ENCODE peak calls at places on chromosomes 11 and 22, in four cellular contexts. R is sigmoid colon, L is aorta, O is mucosa of descending colon. Z is an unnamed sample. For H3K4me1 and H3K9me3, the result is how much of the 10 kb centered on the place peaks cover.

GRCh38 chr11:27471588-27472397 is 797 bp downstream of the LGR4 start:
- DNase-seq in R (peak), L (peak), O (peak), Z (peak)

GRCh38 chr11:67117667-67118058 is 1.4 kb upstream of the KDM2A start:
- DNase-seq in R (peak), L (peak), O (peak), Z (no peak)

GRCh38 chr11:127493330-127493729 is 492.8 kb upstream of the KIRREL3 start:
- DNase-seq in R (no peak), L (no peak), O (peak), Z (no peak)

GRCh38 chr11:10908215-10908990 is 50.5 kb upstream of the ZBED5 start:
- DNase-seq in R (no peak), L (no peak), O (no peak), Z (no peak)

GRCh38 chr11:115920087-115920461 is 415.9 kb upstream of the CADM1 start:
- DNase-seq in R (no peak), L (no peak), O (no peak), Z (no peak)

GRCh38 chr22:45859231-45860161 is 117.5 kb downstream of the WNT7B start:
- DNase-seq in R (no peak), L (no peak), O (no peak), Z (no peak)

GRCh38 chr11:72267956-72268617 is 24.1 kb upstream of the PHOX2A start:
- DNase-seq in R (no peak), L (no peak), O (no peak), Z (no peak)

GRCh38 chr11:63608353-63609345 is 5.6 kb downstream of the PLAAT3 start:
- DNase-seq in R (peak), L (no peak), O (no peak), Z (no peak)

GRCh38 chr11:111983187-111983986 is 41.8 kb upstream of the DLAT start:
- DNase-seq in R (no peak), L (no peak), O (peak), Z (peak)

GRCh38 chr11:65471410-65471762 is 27.5 kb upstream of the MALAT1 start:
- DNase-seq in R (peak), L (peak), O (peak), Z (peak)

GRCh38 chr11:83033972-83034672 is 37.6 kb downstream of the RAB30 start:
- DNase-seq in R (peak), L (no peak), O (peak), Z (peak)

GRCh38 chr11:117931331-117931950 is 2.2 kb upstream of the TMPRSS13 start:
- DNase-seq in R (peak), L (peak), O (no peak), Z (no peak)

GRCh38 chr11:129324533-129325175 is 51.0 kb upstream of the BARX2 start:
- DNase-seq in R (no peak), L (no peak), O (peak), Z (peak)

GRCh38 chr11:128713595-128713994 is 19.7 kb downstream of the FLI1 start:
- DNase-seq in R (no peak), L (no peak), O (no peak), Z (no peak)

GRCh38 chr11:10809373-10810199 is 860 bp upstream of the EIF4G2 start:
- DNase-seq in R (peak), L (peak), O (peak), Z (no peak)

GRCh38 chr22:40534379-40535188 is 101.9 kb downstream of the MRTFA start:
- DNase-seq in R (no peak), L (peak), O (no peak), Z (no peak)

GRCh38 chr11:66858186-66858938 is 1.5 kb downstream of the LRFN4 start:
- DNase-seq in R (peak), L (no peak), O (no peak), Z (no peak)

GRCh38 chr22:32325416-32325801 is 32.3 kb upstream of the RFPL3 start:
- DNase-seq in R (no peak), L (peak), O (no peak), Z (no peak)

GRCh38 chr11:128684582-128685382 is 9.1 kb upstream of the FLI1 start:
- DNase-seq in R (no peak), L (no peak), O (no peak), Z (no peak)

GRCh38 chr11:109309153-109309552 is 112.8 kb upstream of the C11orf87 start:
- DNase-seq in R (no peak), L (no peak), O (no peak), Z (no peak)

GRCh38 chr11:69540118-69541000 is 58.9 kb downstream of the LINC01488 start:
- DNase-seq in R (peak), L (peak), O (no peak), Z (no peak)

DNA sequence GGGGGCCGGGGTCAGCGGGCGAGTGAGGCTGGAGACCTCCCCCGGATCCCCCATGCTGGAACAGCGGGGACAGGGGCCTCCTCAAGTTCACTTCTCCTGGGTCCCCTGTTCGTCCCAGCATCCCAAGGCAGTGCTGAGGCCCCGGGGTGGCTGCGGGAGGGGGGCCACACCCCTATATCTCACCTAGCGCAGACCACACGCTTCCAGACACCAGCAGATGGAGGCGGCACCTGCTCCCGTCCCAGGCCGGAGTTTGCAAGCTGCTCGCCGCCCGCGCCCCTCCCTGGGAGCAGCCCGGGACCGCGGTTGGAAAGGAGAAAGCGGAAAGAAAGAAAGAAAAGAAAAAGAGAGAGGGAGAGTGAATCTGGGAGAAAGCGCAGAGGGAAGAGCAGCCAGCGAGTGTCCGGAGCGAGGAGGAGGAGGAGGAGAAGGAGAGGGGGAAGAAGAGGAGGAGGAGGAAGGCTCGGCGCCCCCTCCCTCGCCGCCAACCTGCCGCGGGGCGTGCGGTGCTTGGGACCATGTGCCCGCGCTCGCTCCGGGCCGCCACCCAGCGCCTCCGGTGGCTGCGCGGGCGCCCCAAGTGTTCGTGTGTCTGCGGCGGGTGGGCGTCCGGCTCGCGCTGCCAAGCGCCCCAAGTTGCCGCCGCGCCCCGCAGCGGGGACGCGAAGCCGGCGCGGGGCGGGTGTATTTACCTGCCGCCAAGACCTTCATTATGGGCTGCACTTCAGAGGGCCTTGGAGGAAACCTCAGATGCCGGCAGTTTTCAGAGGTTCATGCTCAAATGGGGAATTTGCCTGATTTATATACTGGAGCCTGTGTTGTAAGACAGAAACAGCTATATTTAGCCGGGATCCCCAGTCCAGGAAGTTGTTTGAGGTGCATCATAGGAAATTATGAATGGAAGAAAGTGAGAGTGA is at the start of gene LIF:
- DNase-seq in R (no peak), L (no peak), O (no peak), Z (peak)
- H3K4me3 ChIP-seq in R (peak), L (peak), O (peak), Z (peak)

GRCh38 chr11:126347751-126348628 is 7.5 kb upstream of the ST3GAL4 start:
- DNase-seq in R (no peak), L (peak), O (no peak), Z (no peak)
- H3K4me1 ChIP-seq in R (under half), L (under half), O (under half), Z (under half)

GRCh38 chr11:2647167-2647566 is 52.6 kb downstream of the KCNQ1OT1 start:
- DNase-seq in R (no peak), L (no peak), O (no peak), Z (no peak)
- H3K9me3 ChIP-seq in R (under half), L (under half), O (half or more), Z (under half)

DNA sequence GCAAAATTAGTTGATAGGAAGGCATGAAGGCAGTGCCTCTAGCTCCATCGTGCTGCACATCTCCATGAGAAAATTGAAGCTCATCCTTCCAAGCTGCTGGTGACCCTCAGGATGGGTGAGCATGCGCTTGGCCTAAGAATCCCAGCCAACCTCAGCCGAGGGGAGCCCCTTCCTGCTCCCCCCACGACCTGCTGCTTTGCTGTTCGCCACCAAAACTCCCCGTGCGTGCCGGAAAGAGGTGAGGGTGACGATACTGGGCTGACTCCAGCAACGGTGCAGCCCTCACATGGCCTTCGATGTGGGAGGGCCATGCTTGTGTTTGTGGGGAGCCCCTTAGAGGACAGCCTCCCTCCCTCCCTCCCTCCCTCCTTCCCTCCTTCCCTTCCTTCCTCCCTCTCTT is 660.9 kb downstream of the BRD1 start:
- DNase-seq in R (no peak), L (no peak), O (no peak), Z (no peak)
- H3K4me3 ChIP-seq in R (no peak), L (no peak), O (no peak), Z (no peak)

GRCh38 chr11:134071306-134071705 is 2.4 kb downstream of the JAM3 start:
- DNase-seq in R (no peak), L (no peak), O (no peak), Z (no peak)
- H3K4me1 ChIP-seq in R (under half), L (under half), O (under half), Z (under half)

GRCh38 chr22:48589901-48590300 is 1237.8 kb downstream of the BRD1 start:
- DNase-seq in R (no peak), L (no peak), O (no peak), Z (no peak)
- H3K9me3 ChIP-seq in R (under half), L (under half), O (under half), Z (under half)

DNA sequence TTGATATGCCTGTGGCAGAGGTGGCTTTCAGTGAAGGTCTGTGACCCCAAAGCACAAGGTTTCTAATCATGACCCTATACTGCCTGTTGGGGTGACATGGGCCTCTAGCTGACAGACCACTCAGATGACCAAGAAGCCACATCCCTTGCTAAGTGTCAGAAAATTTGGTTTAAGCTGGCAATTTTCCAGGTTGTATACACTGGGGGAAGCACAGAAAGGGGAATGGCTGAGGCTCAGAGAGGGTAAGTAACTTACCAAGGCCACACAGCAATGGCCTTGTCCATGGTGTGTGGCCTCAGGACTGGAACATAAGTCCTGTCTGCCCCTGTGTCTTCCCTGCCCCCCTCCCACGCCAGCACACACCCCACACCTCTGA is 66.9 kb upstream of the PRDM11 start:
- DNase-seq in R (no peak), L (no peak), O (no peak), Z (no peak)
- H3K4me3 ChIP-seq in R (no peak), L (no peak), O (no peak), Z (no peak)

GRCh38 chr22:20135846-20136602 is 4.4 kb downstream of the ZDHHC8 start:
- DNase-seq in R (no peak), L (no peak), O (no peak), Z (no peak)
- H3K4me1 ChIP-seq in R (half or more), L (under half), O (under half), Z (under half)

GRCh38 chr11:76777325-76777724 is 5.8 kb upstream of the TSKU start:
- DNase-seq in R (no peak), L (no peak), O (no peak), Z (no peak)

GRCh38 chr11:76777922-76778321 is 5.2 kb upstream of the TSKU start:
- DNase-seq in R (no peak), L (no peak), O (no peak), Z (no peak)

GRCh38 chr11:76778874-76779273 is 4.3 kb upstream of the TSKU start:
- DNase-seq in R (no peak), L (no peak), O (no peak), Z (no peak)

GRCh38 chr11:76773921-76774361 is 9.2 kb upstream of the TSKU start:
- DNase-seq in R (no peak), L (no peak), O (no peak), Z (no peak)

GRCh38 chr11:76776472-76776871 is 6.7 kb upstream of the TSKU start:
- DNase-seq in R (no peak), L (no peak), O (no peak), Z (no peak)
- H3K9me3 ChIP-seq in R (under half), L (under half), O (under half), Z (under half)

GRCh38 chr22:19606332-19607197 is 82.4 kb upstream of the CLDN5 start:
- DNase-seq in R (no peak), L (no peak), O (no peak), Z (no peak)

GRCh38 chr22:19604711-19605268 is 80.6 kb upstream of the CLDN5 start:
- DNase-seq in R (no peak), L (no peak), O (no peak), Z (no peak)

GRCh38 chr22:19608114-19608494 is 83.9 kb upstream of the CLDN5 start:
- DNase-seq in R (no peak), L (no peak), O (no peak), Z (no peak)

GRCh38 chr22:19605508-19606331 is 81.5 kb upstream of the CLDN5 start:
- DNase-seq in R (no peak), L (no peak), O (no peak), Z (no peak)

DNA sequence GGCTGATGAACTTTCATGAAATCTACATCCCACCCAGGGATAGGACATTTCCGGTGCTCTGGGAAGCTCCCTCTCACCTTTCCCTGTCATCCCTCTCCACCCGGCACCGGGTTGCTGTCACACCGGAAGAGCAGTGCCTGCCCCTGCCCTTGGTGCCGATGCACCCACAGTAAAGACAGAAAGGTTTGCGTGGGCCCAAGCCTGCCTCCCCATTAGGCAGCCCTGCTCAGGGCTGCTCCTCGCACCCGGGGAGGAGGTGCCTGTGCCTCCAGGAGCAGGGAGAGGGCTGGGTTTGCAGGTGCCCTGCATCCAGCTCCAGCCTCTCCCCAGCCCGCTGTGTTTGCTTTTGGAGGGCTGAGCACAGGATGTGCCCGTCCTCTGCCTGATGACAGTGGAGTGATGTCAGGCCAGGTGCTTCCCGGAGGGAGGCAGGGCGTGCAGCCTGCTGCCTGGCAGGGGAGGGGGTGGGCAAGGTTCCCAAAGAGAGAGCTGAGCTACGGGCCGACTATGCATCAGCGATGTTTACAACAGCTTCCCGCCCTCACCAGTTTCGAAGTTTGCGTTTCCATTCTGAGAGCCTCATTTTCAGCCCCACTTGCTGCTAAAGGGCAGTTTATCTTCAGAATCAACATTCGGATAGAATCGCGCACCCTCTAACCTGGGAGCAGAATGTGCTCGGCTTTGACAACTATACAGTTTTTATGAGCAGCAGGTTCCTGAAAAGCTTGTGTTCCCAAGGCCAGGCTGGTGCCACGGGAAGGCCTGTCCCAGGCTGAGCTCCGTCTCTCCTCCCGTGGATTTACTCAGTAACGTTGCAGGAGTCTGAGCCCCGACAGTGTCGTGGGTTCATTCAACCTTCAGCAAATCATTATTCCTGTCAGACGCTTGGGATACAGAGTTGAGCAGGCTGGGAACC is 83.2 kb upstream of the CLDN5 start:
- DNase-seq in R (no peak), L (no peak), O (peak), Z (peak)
- H3K4me3 ChIP-seq in R (no peak), L (no peak), O (no peak), Z (no peak)

Z was measured in small intestine.